ENCODE peak calls at places on chromosome 18, in five cellular contexts. Y is stimulated activated CD8-positive, alpha-beta memory T cell treated with anti-CD3 and anti-CD28 coated beads, Interleukin-4, amount 100 ng/mL, for 4 hours; C is activated naive CD8-positive, alpha-beta T cell treated with anti-CD3 and anti-CD28 coated beads, Interleukin-2, amount 50 U/mL, for 24 hours; B is epithelial cell of prostate; K is hepatocyte. Z is an unnamed sample.

GRCh38 chr18:23422751-23423418 is 30.2 kb upstream of the RIOK3 start:
- DNase-seq in Y (no peak), C (peak), B (peak), K (peak), Z (peak)

GRCh38 chr18:49456794-49457193 is 3.7 kb downstream of the DYM start:
- DNase-seq in Y (no peak), C (no peak), B (no peak), K (no peak), Z (no peak)

GRCh38 chr18:62332964-62333695 is 8.0 kb downstream of the TNFRSF11A start:
- DNase-seq in Y (no peak), C (no peak), B (no peak), K (no peak), Z (no peak)

GRCh38 chr18:9211955-9212354 is 75.4 kb downstream of the ANKRD12 start:
- DNase-seq in Y (no peak), C (no peak), B (no peak), K (no peak), Z (no peak)

GRCh38 chr18:55524353-55525123 is 63.5 kb downstream of the TCF4 start:
- DNase-seq in Y (no peak), C (no peak), B (no peak), K (no peak), Z (no peak)

GRCh38 chr18:78304199-78304826 is 675.3 kb upstream of the SALL3 start:
- DNase-seq in Y (no peak), C (no peak), B (no peak), K (no peak), Z (no peak)

GRCh38 chr18:48405108-48405507 is 4.1 kb downstream of the ZBTB7C start:
- DNase-seq in Y (no peak), C (no peak), B (no peak), K (no peak), Z (no peak)

GRCh38 chr18:78736015-78736690 is 243.5 kb upstream of the SALL3 start:
- DNase-seq in Y (no peak), C (no peak), B (no peak), K (no peak), Z (no peak)

GRCh38 chr18:52310651-52311050 is 29.3 kb upstream of the DCC start:
- DNase-seq in Y (no peak), C (no peak), B (no peak), K (no peak), Z (no peak)

GRCh38 chr18:35888329-35888728 is 84.2 kb upstream of the RMP24 start:
- DNase-seq in Y (no peak), C (no peak), B (no peak), K (no peak), Z (no peak)

GRCh38 chr18:46696702-46697101 is 39.7 kb upstream of the LOXHD1 start:
- DNase-seq in Y (no peak), C (no peak), B (no peak), K (no peak), Z (no peak)

GRCh38 chr18:26756556-26756955 is 109.0 kb downstream of the AQP4 start:
- DNase-seq in Y (no peak), C (no peak), B (no peak), K (no peak), Z (no peak)